ENCODE peak calls at places on chromosomes 2 and 18, in five cellular contexts. L is astrocyte, C is neural progenitor cell, H is mammary epithelial cell, J is keratinocyte. D is an unnamed sample.

GRCh38 chr2:73939419-73939818 is 12.7 kb downstream of the DGUOK start:
- DNase-seq in L (peak), C (no peak), H (peak), J (peak), D (peak)

GRCh38 chr18:3935316-3935715 is 485.3 kb downstream of the TGIF1 start:
- DNase-seq in L (no peak), C (no peak), H (no peak), J (no peak), D (peak)

GRCh38 chr2:234954551-234954992 is 2.8 kb downstream of the SH3BP4 start:
- DNase-seq in L (peak), C (peak), H (no peak), J (no peak), D (no peak)

GRCh38 chr2:13996527-13996926 is 636.0 kb upstream of the LRATD1 start:
- DNase-seq in L (no peak), C (no peak), H (peak), J (no peak), D (no peak)

GRCh38 chr2:149169653-149170052 is 131.2 kb downstream of the LYPD6B start:
- DNase-seq in L (no peak), C (no peak), H (peak), J (peak), D (no peak)

GRCh38 chr2:176137883-176138282 is 8.4 kb downstream of the HOXD8 start:
- DNase-seq in L (no peak), C (no peak), H (no peak), J (no peak), D (peak)

GRCh38 chr2:64295326-64296149 is 151.3 kb upstream of the PELI1 start:
- DNase-seq in L (no peak), C (no peak), H (no peak), J (no peak), D (no peak)

GRCh38 chr2:63300835-63301234 is 250.2 kb downstream of the OTX1 start:
- DNase-seq in L (no peak), C (peak), H (no peak), J (no peak), D (no peak)

GRCh38 chr18:59267511-59268126 is 5.6 kb downstream of the RAX start:
- DNase-seq in L (no peak), C (peak), H (peak), J (no peak), D (no peak)

GRCh38 chr2:67845557-67846114 is 217.2 kb downstream of the C1D start:
- DNase-seq in L (no peak), C (peak), H (no peak), J (no peak), D (no peak)

GRCh38 chr2:231732604-231733003 is 24.3 kb downstream of the PTMA start:
- DNase-seq in L (no peak), C (no peak), H (no peak), J (no peak), D (no peak)

GRCh38 chr18:8793445-8794132 is 88.2 kb downstream of the MTCL1 start:
- DNase-seq in L (no peak), C (no peak), H (no peak), J (no peak), D (no peak)

GRCh38 chr2:238598802-238599530 is 172.2 kb downstream of the ASB1 start:
- DNase-seq in L (no peak), C (no peak), H (no peak), J (no peak), D (no peak)

GRCh38 chr2:239375278-239376061 is 25.4 kb downstream of the HDAC4 start:
- DNase-seq in L (no peak), C (peak), H (no peak), J (no peak), D (no peak)

GRCh38 chr2:237450583-237450982 is 36.5 kb upstream of the MLPH start:
- DNase-seq in L (no peak), C (no peak), H (no peak), J (no peak), D (no peak)

GRCh38 chr2:186992597-186992996 is 143.6 kb upstream of the ZSWIM2 start:
- DNase-seq in L (no peak), C (no peak), H (no peak), J (no peak), D (no peak)

GRCh38 chr2:208466133-208466919 is 59.7 kb downstream of the PTH2R start:
- DNase-seq in L (no peak), C (peak), H (peak), J (no peak), D (peak)

GRCh38 chr2:148554459-148555247 is 89.9 kb upstream of the EPC2 start:
- DNase-seq in L (no peak), C (no peak), H (peak), J (no peak), D (peak)

GRCh38 chr2:145687445-145688104 is 1167.7 kb upstream of the ZEB2 start:
- DNase-seq in L (peak), C (peak), H (peak), J (no peak), D (no peak)

GRCh38 chr18:72544092-72544886 is at the start of gene CBLN2:
- DNase-seq in L (peak), C (peak), H (peak), J (no peak), D (peak)

GRCh38 chr2:2735041-2735440 is 404.0 kb upstream of the MYT1L start:
- DNase-seq in L (no peak), C (no peak), H (peak), J (no peak), D (no peak)

GRCh38 chr2:235709969-235710879 is 216.4 kb downstream of the AGAP1 start:
- DNase-seq in L (peak), C (peak), H (no peak), J (no peak), D (peak)

GRCh38 chr2:10380048-10380926 is 67.8 kb downstream of the ODC1 start:
- DNase-seq in L (no peak), C (no peak), H (peak), J (no peak), D (no peak)

GRCh38 chr2:17171446-17172049 is 346.7 kb downstream of the RAD51AP2 start:
- DNase-seq in L (peak), C (peak), H (peak), J (no peak), D (peak)

GRCh38 chr2:160920061-160920460 is 240.2 kb upstream of the TANK start:
- DNase-seq in L (no peak), C (no peak), H (no peak), J (no peak), D (no peak)

GRCh38 chr2:212237350-212238095 is 301.1 kb downstream of the ERBB4 start:
- DNase-seq in L (no peak), C (peak), H (no peak), J (no peak), D (no peak)

GRCh38 chr2:163347982-163348842 is 387.6 kb downstream of the FIGN start:
- DNase-seq in L (peak), C (peak), H (peak), J (no peak), D (peak)

GRCh38 chr2:151251012-151251411 is 10.7 kb downstream of the RBM43 start:
- DNase-seq in L (peak), C (no peak), H (peak), J (no peak), D (no peak)

GRCh38 chr2:224196789-224197188 is 157.7 kb upstream of the SERPINE2 start:
- DNase-seq in L (no peak), C (no peak), H (no peak), J (no peak), D (no peak)

GRCh38 chr18:39620551-39621168 is 2055.1 kb upstream of the CELF4 start:
- DNase-seq in L (no peak), C (no peak), H (no peak), J (no peak), D (no peak)

GRCh38 chr2:97740590-97741182 is 27.3 kb downstream of the ZAP70 start:
- DNase-seq in L (no peak), C (peak), H (no peak), J (no peak), D (peak)

GRCh38 chr2:14234911-14235310 is 397.6 kb upstream of the LRATD1 start:
- DNase-seq in L (no peak), C (no peak), H (no peak), J (no peak), D (no peak)

GRCh38 chr18:34773378-34773777 is 63.3 kb downstream of the DTNA start:
- DNase-seq in L (peak), C (no peak), H (no peak), J (no peak), D (no peak)

GRCh38 chr2:205510345-205510744 is 172.0 kb upstream of the NRP2 start:
- DNase-seq in L (no peak), C (peak), H (no peak), J (no peak), D (no peak)

DNA sequence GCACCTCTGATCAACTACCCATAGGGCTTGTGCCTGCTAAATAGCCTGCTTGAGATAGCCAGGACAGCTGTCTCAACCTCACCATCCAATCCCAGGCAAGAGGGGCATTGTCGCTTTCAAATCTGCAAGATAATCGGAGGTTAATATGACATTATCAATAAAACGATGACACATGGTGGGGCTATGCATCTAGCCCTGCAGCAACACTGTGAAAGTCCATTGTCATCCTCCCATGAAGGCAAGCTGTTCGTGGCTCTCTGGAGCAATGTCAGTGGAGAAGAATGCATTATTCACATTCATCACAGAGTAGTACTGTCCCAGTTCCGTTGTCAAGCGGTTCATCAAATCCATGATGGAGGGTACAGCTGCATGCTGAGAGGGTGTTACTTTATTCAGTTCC is 18.9 kb upstream of the KLHL23 start:
- DNase-seq in L (no peak), C (no peak), H (no peak), J (no peak), D (no peak)
- H3K4me3 ChIP-seq in L (no peak), C (no peak), H (no peak), J (no peak), D (no peak)

DNA sequence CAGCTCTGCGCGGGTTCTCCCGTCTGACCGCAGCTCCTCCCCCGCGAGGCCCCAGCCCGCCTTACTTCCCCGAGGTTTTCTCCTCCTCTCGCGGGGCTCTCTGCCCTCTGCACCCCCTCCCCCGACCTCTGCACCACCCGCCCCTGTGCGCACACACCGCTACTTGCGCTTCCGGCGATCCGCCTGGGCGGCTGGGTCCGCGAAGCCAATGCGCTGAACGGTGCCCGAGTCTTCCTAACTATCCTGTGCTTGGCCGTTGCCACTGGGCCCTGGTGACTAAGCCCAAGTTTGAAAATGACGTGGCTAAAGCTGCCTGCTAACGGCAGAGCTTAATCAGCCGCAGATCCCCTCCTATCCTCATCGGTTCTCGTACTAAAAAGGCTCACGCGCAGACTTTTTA is 6.2 kb downstream of the ONECUT2 start:
- DNase-seq in L (peak), C (peak), H (peak), J (no peak), D (no peak)
- TF ChIP-seq EZH2 in L (no peak), C (peak), H (peak), J (no peak), D (peak)

GRCh38 chr2:222799262-222799918 is 61.4 kb upstream of the ACSL3 start:
- DNase-seq in L (no peak), C (no peak), H (no peak), J (no peak), D (no peak)

GRCh38 chr2:222796413-222797103 is 64.3 kb upstream of the ACSL3 start:
- DNase-seq in L (no peak), C (peak), H (no peak), J (no peak), D (peak)

GRCh38 chr2:222797308-222797707 is 63.5 kb upstream of the ACSL3 start:
- DNase-seq in L (peak), C (no peak), H (no peak), J (no peak), D (peak)

GRCh38 chr2:222798528-222798927 is 62.3 kb upstream of the ACSL3 start:
- DNase-seq in L (no peak), C (no peak), H (no peak), J (no peak), D (no peak)

DNA sequence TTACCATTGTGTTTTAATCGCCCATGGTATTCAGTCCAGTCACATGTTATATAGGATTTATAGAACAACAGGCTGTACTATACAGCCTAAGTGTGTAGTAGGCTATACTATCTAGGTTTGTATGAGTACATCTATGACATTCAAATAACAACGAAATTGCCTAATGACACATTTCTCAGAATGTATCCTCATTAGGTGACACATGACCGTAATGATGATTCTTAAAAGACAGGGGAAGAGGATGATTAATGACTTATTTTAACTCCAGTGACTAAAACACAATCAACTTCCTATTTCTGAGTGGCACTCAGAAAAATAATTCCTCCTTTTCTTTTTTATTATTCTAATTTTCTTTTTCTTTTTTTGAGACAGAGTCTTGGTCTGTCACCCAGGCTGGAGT is 63.0 kb upstream of the ACSL3 start:
- DNase-seq in L (no peak), C (no peak), H (no peak), J (no peak), D (peak)
- TF ChIP-seq CTCF in L (no peak), C (no peak), H (no peak), J (no peak), D (no peak)

GRCh38 chr2:202588647-202589581 is 45.9 kb upstream of the FAM117B start:
- DNase-seq in L (peak), C (peak), H (peak), J (peak), D (peak)
- H3K4me3 ChIP-seq in L (no peak), C (no peak), H (no peak), J (no peak), D (no peak)

DNA sequence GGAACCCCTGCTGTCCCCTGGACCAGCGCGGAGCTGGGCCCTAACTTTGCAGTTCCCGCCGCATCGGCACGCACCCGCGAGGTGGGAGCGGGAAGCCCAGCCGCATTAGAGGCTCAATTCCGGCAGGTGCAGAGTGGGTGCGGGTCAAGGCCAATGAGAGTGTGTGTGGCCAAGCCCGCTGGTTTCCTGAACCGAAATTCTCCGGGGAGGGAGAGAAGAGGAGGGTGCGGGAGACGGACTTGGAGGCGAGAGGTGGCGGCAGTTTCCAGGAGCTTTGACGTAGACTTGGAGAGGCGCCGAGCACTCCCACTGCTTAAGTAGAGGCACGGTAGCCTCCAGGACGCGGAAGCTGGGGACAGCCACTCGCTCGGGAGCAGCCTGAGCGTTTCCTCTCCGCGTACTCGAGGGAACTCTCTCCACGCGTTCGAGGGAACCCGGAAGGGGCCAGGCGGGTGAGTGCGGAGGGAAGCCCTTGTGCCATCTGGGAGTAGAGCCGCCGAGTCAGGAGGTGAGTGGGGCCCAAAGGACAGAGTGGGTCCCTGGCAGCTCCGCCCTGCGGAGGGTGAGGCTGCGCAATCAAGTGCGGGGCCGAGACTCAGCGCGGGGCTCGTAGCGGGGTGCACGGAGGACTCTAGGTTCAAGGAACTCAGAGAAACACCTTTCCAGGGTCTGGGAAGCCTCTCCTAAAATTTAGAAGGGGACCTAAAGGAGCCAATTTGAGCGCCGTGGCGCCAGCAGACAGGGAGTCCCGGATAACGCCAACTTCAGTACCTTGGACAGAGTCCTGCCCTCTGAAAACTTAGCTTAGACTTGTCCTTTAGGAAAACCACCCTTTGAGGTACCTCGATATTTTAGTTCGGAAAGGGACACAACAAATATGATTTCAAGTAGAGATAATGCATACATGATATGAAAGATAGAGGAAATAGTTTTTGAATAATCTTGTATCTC is at the start of gene FAM237A:
- DNase-seq in L (peak), C (peak), H (peak), J (peak), D (peak)
- TF ChIP-seq EZH2 in L (peak), C (peak), H (no peak), J (peak), D (peak)

GRCh38 chr2:157901325-157901724 is 25.2 kb upstream of the ACVR1 start:
- DNase-seq in L (no peak), C (no peak), H (no peak), J (no peak), D (no peak)
- TF ChIP-seq CTCF in L (no peak), C (peak), H (peak), J (peak), D (peak)

DNA sequence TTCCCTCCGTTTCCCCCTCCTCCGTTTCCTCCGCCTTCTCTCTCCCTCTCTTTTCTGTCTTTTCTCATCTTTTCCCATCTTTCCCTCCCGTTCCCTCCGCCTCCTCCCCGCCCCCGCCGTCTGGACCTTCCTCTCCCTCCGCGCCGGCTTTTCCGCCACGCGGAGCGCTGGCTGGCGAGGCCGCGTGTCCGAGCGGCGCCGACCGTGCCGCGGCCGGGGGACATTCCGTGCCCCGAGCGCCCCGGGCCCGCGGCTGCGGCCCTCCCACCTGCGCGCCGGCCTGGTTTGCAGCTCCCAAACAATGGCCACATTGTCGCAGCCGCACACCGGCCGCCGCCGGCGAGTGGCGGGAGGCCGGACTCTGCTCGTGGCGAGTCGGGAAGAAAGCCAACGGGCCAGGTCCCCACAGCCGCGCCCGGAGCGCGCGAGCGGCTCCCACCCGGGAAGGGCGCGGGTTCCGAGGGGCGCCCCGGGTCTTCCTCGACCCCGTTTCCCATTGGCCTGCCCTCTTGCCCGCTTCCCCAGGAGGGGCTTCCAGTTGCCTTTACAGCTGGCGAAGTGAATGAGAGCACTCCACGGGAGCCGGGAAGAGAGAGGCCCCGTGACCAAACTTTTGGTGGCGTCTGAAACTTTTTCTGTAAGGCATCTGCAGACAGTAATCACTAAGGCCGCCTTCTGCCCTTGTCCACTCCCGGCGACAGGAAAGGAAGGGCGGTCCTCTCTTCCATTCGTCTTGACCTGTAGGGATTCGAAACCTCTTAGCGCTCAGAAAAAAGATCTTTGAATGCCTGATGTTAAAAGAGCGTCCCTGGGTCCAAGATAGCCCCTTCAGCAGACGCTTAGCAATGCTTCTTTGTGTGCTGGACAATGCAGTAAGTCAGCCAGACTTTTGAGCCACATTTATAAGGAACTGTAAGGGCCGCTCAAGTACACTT is 6.1 kb downstream of the GLI2 start:
- DNase-seq in L (no peak), C (peak), H (no peak), J (no peak), D (no peak)
- H3K4me3 ChIP-seq in L (peak), C (peak), H (no peak), J (no peak), D (peak)

D was measured in A673.